ENCODE peak calls at places on chromosomes 5 and 9, in seven cellular contexts. M, Y, W, U, B, V and Z are unnamed samples.

GRCh38 chr9:76756273-76756650 is 8.0 kb upstream of the PCA3 start:
- DNase-seq in Y (no peak), B (no peak), V (peak), W (no peak), M (no peak), U (peak), Z (peak)

GRCh38 chr9:36029765-36030528 is 6.8 kb upstream of the RECK start:
- DNase-seq in Y (no peak), V (no peak), U (no peak), B (peak), W (peak), M (no peak), Z (no peak)

GRCh38 chr5:87120518-87121314 is 147.0 kb upstream of the RASA1 start:
- DNase-seq in M (no peak), U (no peak), V (no peak), B (peak), Y (no peak), W (peak), Z (no peak)

GRCh38 chr5:17928571-17928970 is 294.3 kb downstream of the TAF11L14 start:
- DNase-seq in W (no peak), M (no peak), B (peak), Y (no peak), V (no peak), U (no peak), Z (no peak)

GRCh38 chr5:108093186-108093585 is 288.7 kb downstream of the FBXL17 start:
- DNase-seq in W (no peak), M (no peak), V (no peak), Y (no peak), B (peak), U (no peak), Z (no peak)

GRCh38 chr5:172919525-172920446 is 39.4 kb upstream of the RPL26L1 start:
- DNase-seq in Y (no peak), M (peak), V (no peak), U (no peak), W (no peak), B (no peak), Z (no peak)

GRCh38 chr9:107422189-107422802 is 67.3 kb downstream of the KLF4 start:
- DNase-seq in W (peak), U (peak), Y (peak), M (peak), V (peak), B (peak), Z (peak)

GRCh38 chr9:68552700-68553099 is 12.0 kb upstream of the TMEM252 start:
- DNase-seq in Y (no peak), B (peak), V (no peak), U (no peak), W (no peak), M (no peak), Z (no peak)

GRCh38 chr9:973295-973842 is 3.1 kb upstream of the DMRT3 start:
- DNase-seq in B (no peak), M (no peak), Y (no peak), U (no peak), V (no peak), W (no peak), Z (no peak)

GRCh38 chr5:112146323-112146848 is 272.7 kb downstream of the EPB41L4A start:
- DNase-seq in W (peak), U (no peak), M (no peak), V (no peak), B (peak), Y (no peak), Z (no peak)
- TF ChIP-seq CTCF in W (no peak), U (no peak), M (no peak), V (no peak), B (no peak), Y (no peak), Z (no peak)

DNA sequence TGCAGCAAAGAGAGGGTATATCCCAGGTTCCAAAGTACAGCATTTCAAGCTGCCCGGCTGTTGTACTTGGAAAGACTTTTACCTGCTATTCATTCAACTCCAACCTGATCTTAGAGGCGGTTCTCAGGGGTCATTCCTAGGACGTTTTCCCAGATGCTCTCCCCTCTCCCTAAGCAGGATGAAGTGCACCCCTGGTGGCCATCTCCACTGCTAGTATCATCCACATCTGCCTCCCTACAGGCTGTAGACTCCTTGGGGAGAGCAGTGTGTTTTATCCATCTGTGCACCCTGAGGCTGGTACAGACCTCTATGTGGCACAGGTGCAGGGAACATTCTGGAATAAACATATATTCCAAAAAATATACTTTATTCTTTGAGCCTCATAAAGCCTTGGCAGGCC is 56.8 kb downstream of the PTPN3 start:
- DNase-seq in B (no peak), W (no peak), Y (no peak), U (no peak), M (no peak), V (peak), Z (peak)
- TF ChIP-seq CTCF in B (peak), W (peak), Y (no peak), U (no peak), M (no peak), V (no peak), Z (no peak)

GRCh38 chr5:60929024-60929423 is 15.8 kb downstream of the ERCC8 start:
- DNase-seq in Y (no peak), M (no peak), V (no peak), U (no peak), B (peak), W (no peak), Z (no peak)
- TF ChIP-seq CTCF in Y (no peak), M (no peak), V (peak), U (no peak), B (no peak), W (no peak), Z (peak)

DNA sequence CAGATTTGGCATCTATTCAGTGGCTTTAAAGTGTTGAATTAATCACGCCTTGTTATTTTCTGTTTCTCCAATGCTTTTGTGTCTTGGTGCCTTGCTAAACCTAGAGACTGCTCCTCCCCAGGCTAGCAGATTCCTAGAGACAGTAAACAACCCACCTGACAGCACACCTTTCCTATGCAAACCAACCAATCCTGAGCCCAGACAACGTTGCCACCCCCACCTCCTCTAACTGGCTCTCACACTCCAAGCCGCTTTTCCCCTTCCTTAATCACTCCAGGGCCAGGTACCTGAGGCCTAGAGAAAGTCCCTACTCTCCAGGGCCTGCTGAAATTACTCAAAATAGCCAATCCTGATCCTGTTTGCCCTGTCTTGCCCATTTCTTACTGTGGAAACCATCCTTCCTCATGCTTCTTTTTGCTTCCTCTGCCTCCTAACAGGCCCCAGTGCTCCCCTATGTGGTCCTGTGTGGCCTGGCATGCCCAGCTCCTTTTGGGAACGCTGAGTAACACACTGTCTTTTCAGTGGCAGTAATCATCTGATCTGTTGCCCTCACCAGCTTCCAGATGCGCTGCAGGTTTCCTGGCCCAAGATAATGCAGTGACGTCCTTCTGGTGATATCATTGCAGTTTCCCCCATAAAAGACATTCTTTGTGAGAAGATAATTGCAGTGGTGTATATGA is 53.4 kb downstream of the GAS1 start:
- DNase-seq in V (peak), U (no peak), M (no peak), B (no peak), W (no peak), Y (no peak), Z (no peak)
- TF ChIP-seq CTCF in V (peak), U (no peak), M (no peak), B (no peak), W (no peak), Y (no peak), Z (no peak)

GRCh38 chr5:37071901-37072581 is 177.1 kb downstream of the CPLANE1 start:
- DNase-seq in Y (no peak), V (no peak), B (peak), W (peak), M (no peak), U (no peak), Z (no peak)
- TF ChIP-seq CTCF in Y (no peak), V (no peak), B (no peak), W (no peak), M (no peak), U (no peak), Z (no peak)

DNA sequence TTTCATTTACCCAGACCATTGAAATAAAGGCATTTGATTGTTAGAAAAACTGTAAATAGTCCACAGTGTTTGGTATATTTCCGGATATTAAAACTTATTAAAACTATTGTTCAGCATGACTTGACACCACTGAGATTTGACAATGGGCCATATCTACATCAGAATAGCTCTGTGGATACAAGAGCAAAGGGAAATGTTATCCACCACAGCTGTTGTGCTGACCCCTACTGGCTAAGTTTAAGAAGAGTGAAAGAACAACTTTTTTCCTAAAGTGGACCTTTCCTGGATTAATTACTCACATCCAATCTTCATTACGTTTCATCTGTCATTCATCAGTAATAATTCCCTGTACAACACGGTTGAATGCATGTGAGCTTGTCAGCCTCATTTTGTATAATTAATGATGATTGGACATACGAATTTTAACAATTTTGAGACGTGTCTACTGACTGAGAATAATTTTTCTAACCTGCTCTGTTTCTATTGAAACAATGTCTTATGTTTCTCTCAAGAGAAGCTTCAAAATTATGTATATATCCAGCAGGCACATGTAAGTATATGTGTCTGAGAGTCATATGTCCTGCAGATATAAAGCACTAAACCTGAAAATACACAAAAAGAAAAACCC is 1952.5 kb downstream of the MAT2B start:
- DNase-seq in U (peak), V (peak), M (no peak), Y (no peak), B (peak), W (no peak), Z (no peak)
- TF ChIP-seq CTCF in U (peak), V (peak), M (no peak), Y (no peak), B (peak), W (no peak), Z (peak)

GRCh38 chr5:150124111-150124557 is 31.5 kb downstream of the PDGFRB start:
- DNase-seq in U (no peak), Y (no peak), B (no peak), W (no peak), V (no peak), M (no peak), Z (no peak)

GRCh38 chr5:150120617-150121447 is 34.5 kb upstream of the CSF1R start:
- DNase-seq in B (no peak), M (no peak), W (no peak), Y (no peak), V (peak), U (no peak), Z (no peak)

GRCh38 chr5:150121448-150122157 is 34.0 kb downstream of the PDGFRB start:
- DNase-seq in B (no peak), U (no peak), M (no peak), Y (no peak), W (no peak), V (peak), Z (no peak)

GRCh38 chr5:150122536-150123481 is 32.8 kb downstream of the PDGFRB start:
- DNase-seq in B (no peak), U (no peak), M (no peak), W (no peak), Y (no peak), V (no peak), Z (no peak)

GRCh38 chr5:150122158-150122510 is 33.5 kb downstream of the PDGFRB start:
- DNase-seq in U (no peak), M (peak), B (peak), W (no peak), V (peak), Y (no peak), Z (no peak)
- TF ChIP-seq CTCF in U (no peak), M (no peak), B (peak), W (peak), V (peak), Y (no peak), Z (no peak)

DNA sequence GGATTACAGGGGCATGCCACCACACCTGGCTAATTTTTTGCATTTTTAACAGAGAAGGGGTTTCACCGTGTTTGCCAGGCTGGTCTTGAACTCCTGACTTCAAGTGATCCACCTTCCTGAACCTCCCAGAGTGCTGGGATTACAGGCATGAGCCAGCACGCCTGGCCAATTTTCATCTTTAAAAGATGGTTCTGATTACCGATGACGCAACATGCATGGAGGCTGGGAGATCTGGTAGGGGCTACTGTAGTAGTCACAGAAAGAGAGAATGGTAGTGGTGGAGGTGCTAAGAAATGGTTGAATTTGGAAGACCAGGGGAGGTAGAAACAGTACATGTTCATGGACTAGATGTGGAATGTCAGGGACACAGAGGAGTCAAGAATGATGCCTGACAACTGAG is 22.4 kb upstream of the RETREG1 start:
- DNase-seq in W (no peak), V (peak), U (no peak), M (no peak), Y (no peak), B (no peak), Z (no peak)
- TF ChIP-seq CTCF in W (no peak), V (no peak), U (no peak), M (no peak), Y (no peak), B (no peak), Z (no peak)

DNA sequence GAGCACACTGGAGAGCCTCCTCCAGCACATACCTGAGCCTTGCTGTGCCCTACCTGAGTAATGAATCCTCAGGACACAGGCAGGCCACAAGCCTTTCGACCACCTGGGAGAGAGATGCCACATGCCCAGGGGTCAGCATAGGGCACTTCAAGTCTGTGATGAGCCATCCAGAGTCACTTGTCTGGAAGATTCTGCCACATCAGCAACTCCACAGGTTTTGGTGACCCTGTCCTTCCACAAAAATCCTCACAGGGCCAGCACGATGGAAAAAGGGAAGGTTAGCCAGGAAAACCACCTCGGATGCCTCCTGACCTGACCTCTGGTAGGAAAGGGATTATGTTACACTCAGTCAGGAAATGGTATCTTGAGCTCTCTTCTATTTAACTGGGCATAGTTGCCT is 46.8 kb downstream of the FRMD3 start:
- DNase-seq in V (no peak), M (no peak), W (no peak), B (no peak), Y (no peak), U (no peak), Z (no peak)
- TF ChIP-seq CTCF in V (no peak), M (no peak), W (no peak), B (no peak), Y (no peak), U (no peak), Z (no peak)